ENCODE peak calls at places on chromosomes 5 and 9, in five cellular contexts. D, O, S, Y and V are unnamed samples.

GRCh38 chr5:111447099-111447498 is 65.2 kb downstream of the STARD4 start:
- DNase-seq in Y (no peak), O (no peak), S (no peak), D (no peak), V (no peak)

GRCh38 chr9:95048225-95049087 is 269.1 kb downstream of the FANCC start:
- DNase-seq in O (no peak), D (no peak), Y (peak; percentile 98), S (peak; percentile 43), V (peak; percentile 59)

GRCh38 chr9:95626885-95627558 is 110.3 kb upstream of the PTCH1 start:
- DNase-seq in Y (no peak), S (no peak), O (no peak), D (no peak), V (no peak)

GRCh38 chr5:167730121-167730520 is 561.3 kb upstream of the WWC1 start:
- DNase-seq in Y (no peak), S (no peak), O (no peak), D (peak; percentile 92), V (no peak)

GRCh38 chr9:131641618-131642495 is 96.5 kb downstream of the PRRT1B start:
- DNase-seq in O (no peak), S (no peak), D (peak; percentile 54), Y (no peak), V (no peak)

GRCh38 chr5:132816554-132816953 is 3.5 kb downstream of the SOWAHA start:
- DNase-seq in S (no peak), O (no peak), D (no peak), Y (no peak), V (no peak)

GRCh38 chr5:78628260-78629024 is 20.1 kb downstream of the LHFPL2 start:
- DNase-seq in O (no peak), S (no peak), D (no peak), Y (no peak), V (no peak)

GRCh38 chr9:32524558-32525461 is 1.2 kb downstream of the RIGI start:
- DNase-seq in D (no peak), Y (no peak), O (no peak), S (no peak), V (no peak)

GRCh38 chr9:6076856-6077255 is 61.4 kb upstream of the RANBP6 start:
- DNase-seq in Y (no peak), S (no peak), D (no peak), O (no peak), V (no peak)

GRCh38 chr5:39073759-39074008 is 515 bp downstream of the RICTOR start:
- DNase-seq in S (no peak), D (no peak), Y (no peak), O (no peak), V (peak; percentile 57)

GRCh38 chr5:93422652-93423332 is 158.2 kb downstream of the NR2F1-AS1 start:
- DNase-seq in Y (no peak), D (no peak), S (no peak), O (no peak), V (peak; percentile 5)

GRCh38 chr9:127566351-127567001 is 45.6 kb upstream of the STXBP1 start:
- DNase-seq in Y (no peak), D (no peak), O (no peak), S (no peak), V (no peak)

GRCh38 chr9:82934949-82935348 is 128.0 kb downstream of the RASEF start:
- DNase-seq in D (peak; percentile 15), S (no peak), O (no peak), Y (no peak), V (no peak)

GRCh38 chr9:89497181-89497963 is 541 bp downstream of the SEMA4D start:
- DNase-seq in D (no peak), S (no peak), Y (peak; percentile 12), O (no peak), V (no peak)

GRCh38 chr5:75734913-75735789 is 17.9 kb upstream of the POC5 start:
- DNase-seq in S (no peak), D (peak; percentile 42), Y (no peak), O (peak; percentile 50), V (peak; percentile 47)

GRCh38 chr9:5493597-5494511 is 16.5 kb upstream of the PDCD1LG2 start:
- DNase-seq in S (no peak), D (peak; percentile 90), Y (peak; percentile 43), O (no peak), V (no peak)

GRCh38 chr5:172586118-172587060 is 54.7 kb upstream of the NEURL1B start:
- DNase-seq in O (no peak), D (no peak), Y (no peak), S (no peak), V (no peak)

GRCh38 chr5:2709996-2710689 is 41.3 kb downstream of the IRX2 start:
- DNase-seq in D (no peak), O (no peak), Y (no peak), S (no peak), V (no peak)

GRCh38 chr5:139415221-139415861 is 11.5 kb upstream of the SPATA24 start:
- DNase-seq in D (no peak), S (no peak), O (peak; percentile 87), Y (no peak), V (no peak)

GRCh38 chr9:98637381-98637780 is 71.4 kb downstream of the GABBR2 start:
- DNase-seq in S (no peak), Y (no peak), D (peak; percentile 22), O (no peak), V (no peak)

GRCh38 chr5:134446938-134447337 is 35.3 kb upstream of the CDKN2AIPNL start:
- DNase-seq in O (no peak), S (no peak), Y (no peak), D (no peak), V (no peak)

GRCh38 chr5:1155191-1156032 is 43.5 kb upstream of the SLC12A7 start:
- DNase-seq in O (no peak), Y (peak; percentile 54), D (no peak), S (no peak), V (no peak)

GRCh38 chr9:109122726-109123621 is 3.2 kb upstream of the TMEM245 start:
- DNase-seq in S (no peak), Y (no peak), D (no peak), O (no peak), V (no peak)

GRCh38 chr9:131642496-131643083 is 97.3 kb downstream of the PRRT1B start:
- DNase-seq in S (no peak), O (no peak), D (no peak), Y (no peak), V (no peak)

GRCh38 chr9:91761362-91761761 is 188.7 kb downstream of the ROR2 start:
- DNase-seq in D (no peak), S (no peak), Y (no peak), O (no peak), V (no peak)

GRCh38 chr9:91757802-91758201 is 192.2 kb downstream of the ROR2 start:
- DNase-seq in S (no peak), Y (no peak), O (no peak), D (no peak), V (no peak)

GRCh38 chr9:91755761-91756638 is 194.0 kb downstream of the ROR2 start:
- DNase-seq in D (no peak), S (no peak), Y (no peak), O (no peak), V (no peak)

GRCh38 chr9:91760906-91761305 is 189.1 kb downstream of the ROR2 start:
- DNase-seq in D (no peak), Y (no peak), O (no peak), S (no peak), V (no peak)

DNA sequence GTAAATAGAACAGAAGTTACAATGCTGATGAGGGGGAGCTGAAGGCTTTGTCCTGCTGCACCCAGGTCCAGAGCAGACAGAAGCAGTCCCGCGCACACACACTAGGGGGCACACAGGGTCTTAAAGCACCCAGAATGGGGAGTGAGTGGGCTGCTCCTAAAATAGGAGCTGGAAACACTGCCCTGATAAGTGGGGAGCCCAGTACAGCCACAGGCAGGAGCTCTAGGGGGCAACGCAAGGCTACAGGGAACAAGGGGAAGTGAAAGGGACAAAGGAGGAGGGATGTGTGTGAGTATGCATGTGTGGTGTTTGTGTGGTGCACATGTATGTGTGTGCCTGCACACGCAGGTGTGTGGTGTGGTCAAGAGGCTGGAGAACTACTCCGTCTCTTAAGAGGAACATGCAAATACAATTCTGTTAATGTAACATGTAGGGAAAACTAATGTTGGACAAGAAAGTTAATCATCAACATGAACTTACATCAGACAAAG is 191.5 kb downstream of the ROR2 start:
- DNase-seq in D (peak; percentile 38), Y (peak; percentile 75), O (no peak), S (no peak), V (peak; percentile 79)
- TF ChIP-seq CTCF in D (peak; percentile 79), Y (peak; percentile 81), O (no peak), S (no peak), V (peak; percentile 65)

DNA sequence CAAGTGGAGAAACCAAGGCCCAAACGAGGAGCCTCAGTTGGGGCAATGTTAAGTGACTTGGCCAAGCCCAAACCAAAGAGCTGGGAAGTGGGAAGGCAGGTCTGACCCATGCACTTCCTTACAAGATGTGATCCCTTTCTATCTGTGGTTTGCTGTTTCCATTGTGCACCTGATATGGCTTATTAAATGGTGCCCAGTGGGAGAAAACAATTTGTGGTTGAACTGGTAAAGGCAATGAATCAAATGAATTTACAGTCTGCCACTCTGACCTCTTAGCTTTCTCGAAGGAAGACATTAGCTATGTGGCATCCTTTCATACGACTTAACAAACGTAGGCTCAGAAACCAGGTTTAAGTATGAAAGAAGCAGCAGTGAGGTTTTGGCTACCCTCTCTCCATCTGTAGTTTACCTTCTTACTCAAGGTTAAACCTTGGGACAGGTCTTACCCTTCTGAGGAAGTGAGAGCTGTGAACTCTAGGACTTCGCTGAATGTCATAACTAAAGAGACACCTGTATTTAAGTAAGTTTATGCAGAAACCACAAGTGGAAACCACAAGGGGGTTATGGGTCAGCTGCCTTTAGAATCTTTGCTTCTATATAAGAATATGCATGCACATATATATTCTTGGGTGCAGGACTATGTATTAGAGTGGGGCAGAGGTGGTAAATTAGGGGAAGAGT is 100.5 kb upstream of the SPATA31D4 start:
- DNase-seq in Y (no peak), O (no peak), S (no peak), D (no peak), V (no peak)
- TF ChIP-seq CTCF in Y (no peak), O (no peak), S (no peak), D (no peak), V (no peak)

DNA sequence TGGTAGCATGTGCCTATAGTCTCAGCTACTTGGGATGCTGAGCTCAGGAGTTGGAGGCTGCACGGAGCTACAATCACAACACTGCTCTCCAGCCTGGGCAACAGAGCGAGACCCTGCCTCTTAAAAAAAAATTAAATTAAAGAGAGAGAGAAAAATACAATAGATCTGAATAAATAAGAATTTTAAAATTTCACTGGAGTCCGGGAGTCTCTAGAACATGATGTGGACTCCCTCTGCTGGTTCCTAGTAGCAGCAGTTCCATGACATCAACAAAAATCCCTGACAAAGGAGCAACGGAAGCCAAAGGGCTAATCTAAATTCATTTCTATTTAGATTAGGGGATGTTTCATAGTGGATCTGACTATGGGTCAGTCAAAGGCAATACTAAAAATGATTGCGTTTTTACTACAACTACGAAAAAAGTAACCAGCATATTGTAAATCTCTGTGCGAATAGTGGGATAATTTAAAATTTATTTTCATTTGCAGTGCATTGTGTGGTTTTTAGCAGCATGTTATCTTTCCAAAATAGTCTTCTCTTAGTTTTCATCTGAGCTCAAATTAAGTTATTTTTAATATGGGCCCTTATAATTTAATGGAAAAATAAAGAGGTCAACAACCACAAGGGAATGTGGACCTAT is 6.7 kb downstream of the INIP start:
- DNase-seq in S (no peak), O (no peak), D (peak; percentile 51), Y (no peak), V (no peak)
- TF ChIP-seq CTCF in S (no peak), O (peak; percentile 73), D (peak; percentile 81), Y (peak; percentile 58), V (peak; percentile 34)

GRCh38 chr5:149567226-149567625 is 14.1 kb upstream of the ARHGEF37 start:
- DNase-seq in O (no peak), Y (no peak), D (no peak), S (no peak), V (no peak)
- TF ChIP-seq CTCF in O (no peak), Y (no peak), D (no peak), S (no peak), V (no peak)

GRCh38 chr5:137016783-137017324 is 482.3 kb downstream of the SPOCK1 start:
- DNase-seq in D (no peak), Y (no peak), S (no peak), O (no peak), V (no peak)
- TF ChIP-seq CTCF in D (no peak), Y (no peak), S (no peak), O (no peak), V (no peak)